ENCODE peak calls at places on chromosomes 3 and 15, in eight cellular contexts. G is heart left ventricle, H is GM13976, L is sigmoid colon, K is nephron progenitor cell, X is NB4, B is fibroblast of villous mesenchyme, M is GM12865. N is an unnamed sample.

GRCh38 chr15:101198820-101199219 is 53.0 kb downstream of the CHSY1 start:
- DNase-seq in G (no peak), H (no peak), L (no peak), K (no peak), X (no peak), B (peak), M (peak), N (no peak)

GRCh38 chr3:157500232-157500631 is 3.0 kb downstream of the VEPH1 start:
- DNase-seq in G (no peak), H (no peak), L (no peak), K (no peak), X (no peak), B (no peak), M (no peak), N (no peak)

GRCh38 chr3:170397579-170398177 is 21.0 kb upstream of the CLDN11 start:
- DNase-seq in G (no peak), H (no peak), L (no peak), K (no peak), X (no peak), B (no peak), M (no peak), N (no peak)

GRCh38 chr3:195895900-195896360 is 12.4 kb downstream of the TNK2 start:
- DNase-seq in G (peak), H (peak), L (peak), K (peak), X (peak), B (no peak), M (peak), N (peak)

GRCh38 chr15:39286706-39287105 is 294.2 kb upstream of the THBS1 start:
- DNase-seq in G (no peak), H (no peak), L (no peak), K (no peak), X (no peak), B (peak), M (no peak), N (no peak)

GRCh38 chr3:139204756-139205155 is 139.1 kb upstream of the MRPS22 start:
- DNase-seq in G (no peak), H (no peak), L (no peak), K (no peak), X (no peak), B (peak), M (no peak), N (no peak)

GRCh38 chr3:69865920-69866679 is 126.8 kb downstream of the MITF start:
- DNase-seq in G (peak), H (no peak), L (peak), K (peak), X (no peak), B (peak), M (no peak), N (no peak)

GRCh38 chr15:33211409-33211808 is 16.9 kb upstream of the FMN1 start:
- DNase-seq in G (peak), H (no peak), L (peak), K (no peak), X (no peak), B (peak), M (no peak), N (no peak)

GRCh38 chr15:84840741-84841429 is 23.7 kb downstream of the ALPK3 start:
- DNase-seq in G (peak), H (no peak), L (peak), K (no peak), X (peak), B (peak), M (no peak), N (no peak)

GRCh38 chr3:51734572-51734907 is 27.7 kb downstream of the GRM2 start:
- DNase-seq in G (no peak), H (no peak), L (no peak), K (no peak), X (peak), B (no peak), M (peak), N (no peak)

GRCh38 chr3:128327606-128328031 is 139.1 kb downstream of the DNAJB8 start:
- DNase-seq in G (peak), H (no peak), L (peak), K (no peak), X (no peak), B (no peak), M (no peak), N (no peak)

GRCh38 chr3:181855825-181856224 is 144.1 kb downstream of the SOX2 start:
- DNase-seq in G (no peak), H (no peak), L (no peak), K (no peak), X (no peak), B (no peak), M (no peak), N (no peak)

GRCh38 chr15:77481670-77482069 is 61.0 kb downstream of the HMG20A start:
- DNase-seq in G (no peak), H (no peak), L (no peak), K (no peak), X (no peak), B (peak), M (no peak), N (no peak)

GRCh38 chr3:83946554-83946953 is 1012.2 kb upstream of the CADM2 start:
- DNase-seq in G (no peak), H (no peak), L (no peak), K (no peak), X (peak), B (no peak), M (no peak), N (no peak)
- TF ChIP-seq CTCF in G (no peak), H (no peak), L (no peak), K (no peak), X (no peak), B (no peak), M (no peak), N (no peak)

DNA sequence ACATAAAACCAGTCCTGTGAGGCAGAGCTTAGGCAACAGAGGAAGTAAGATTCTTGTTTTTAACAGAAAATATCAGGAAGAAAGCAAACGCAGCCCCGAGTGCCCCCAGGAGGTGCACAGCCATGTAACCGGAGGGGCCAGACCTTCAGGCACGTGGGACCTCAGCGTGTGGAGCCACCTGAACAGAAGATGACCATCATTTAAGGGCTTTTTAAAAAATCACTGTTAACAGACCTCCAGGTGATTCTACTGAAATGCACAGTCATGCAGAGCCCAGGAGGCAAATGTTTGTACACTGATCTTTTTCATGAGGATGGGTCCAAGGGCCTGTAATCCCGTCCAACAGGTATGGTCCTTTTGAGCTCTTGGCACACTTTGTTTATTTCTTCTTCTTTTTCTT is 38.8 kb downstream of the SPG21 start:
- DNase-seq in G (no peak), H (no peak), L (no peak), K (no peak), X (peak), B (no peak), M (peak), N (no peak)
- TF ChIP-seq CTCF in G (no peak), H (no peak), L (no peak), K (no peak), X (no peak), B (no peak), M (no peak), N (no peak)

GRCh38 chr3:18442743-18443669 is 17.9 kb upstream of the SATB1 start:
- DNase-seq in G (no peak), H (peak), L (no peak), K (peak), X (no peak), B (no peak), M (no peak), N (peak)

GRCh38 chr3:18445421-18446066 is 20.4 kb upstream of the SATB1 start:
- DNase-seq in G (no peak), H (peak), L (peak), K (no peak), X (peak), B (no peak), M (no peak), N (peak)

GRCh38 chr3:18443670-18444596 is 18.8 kb upstream of the SATB1 start:
- DNase-seq in G (peak), H (peak), L (peak), K (peak), X (peak), B (no peak), M (no peak), N (peak)

GRCh38 chr3:18446067-18446793 is 21.1 kb upstream of the SATB1 start:
- DNase-seq in G (no peak), H (no peak), L (no peak), K (no peak), X (peak), B (no peak), M (no peak), N (no peak)

DNA sequence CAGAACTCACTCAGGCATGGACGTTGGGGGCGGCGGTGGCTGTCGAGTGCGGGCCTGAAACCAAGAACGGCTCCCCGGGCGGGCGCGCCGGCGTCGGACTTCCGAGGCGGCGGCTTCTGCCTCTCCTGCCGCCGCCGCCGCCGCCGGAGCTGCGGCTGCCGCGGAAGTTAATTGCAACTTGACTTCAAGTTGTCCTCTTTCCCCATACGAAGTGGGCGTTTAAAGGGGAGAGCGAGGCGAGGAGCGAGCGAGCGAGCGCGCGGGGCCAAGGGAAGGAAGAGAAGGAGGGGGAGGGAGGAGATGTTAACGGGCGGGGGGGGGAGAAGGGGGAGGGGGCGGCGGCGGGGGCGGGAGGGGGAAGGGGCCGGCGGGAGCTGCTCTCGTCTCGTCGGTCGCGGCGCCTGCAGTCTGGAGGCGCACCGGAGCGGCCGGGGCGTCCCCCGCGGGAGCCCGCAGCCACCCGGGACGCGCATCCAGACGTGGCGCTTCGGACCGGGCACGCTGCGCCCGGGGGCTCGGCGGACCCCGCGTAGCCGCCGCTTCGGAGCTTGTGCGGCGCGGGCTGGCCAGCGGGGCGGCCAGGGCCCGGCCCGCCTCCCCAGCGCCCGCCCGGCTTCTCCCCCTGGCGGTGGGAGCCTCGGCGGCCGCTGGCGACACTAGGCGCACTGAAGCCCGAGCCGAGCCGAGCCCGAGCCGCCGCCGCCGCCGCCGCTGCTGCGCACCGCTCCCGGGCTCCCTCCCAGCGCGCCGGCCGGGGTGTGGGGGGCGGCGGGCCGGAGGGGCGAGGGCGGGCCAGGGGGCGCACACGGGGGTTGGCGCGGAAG is 19.7 kb upstream of the SATB1 start:
- DNase-seq in G (peak), H (peak), L (peak), K (peak), X (peak), B (peak), M (peak), N (peak)
- TF ChIP-seq CTCF in G (no peak), H (peak), L (no peak), K (no peak), X (peak), B (peak), M (peak), N (no peak)

GRCh38 chr3:56124546-56124945 is 343.7 kb downstream of the ERC2 start:
- DNase-seq in G (no peak), H (no peak), L (no peak), K (no peak), X (no peak), B (no peak), M (no peak), N (no peak)

GRCh38 chr3:56126632-56127031 is 341.6 kb downstream of the ERC2 start:
- DNase-seq in G (no peak), H (no peak), L (no peak), K (no peak), X (no peak), B (no peak), M (no peak), N (no peak)

GRCh38 chr3:56122911-56123310 is 345.4 kb downstream of the ERC2 start:
- DNase-seq in G (no peak), H (no peak), L (no peak), K (no peak), X (no peak), B (peak), M (no peak), N (no peak)

GRCh38 chr3:56123487-56123886 is 344.8 kb downstream of the ERC2 start:
- DNase-seq in G (no peak), H (no peak), L (no peak), K (no peak), X (no peak), B (no peak), M (no peak), N (no peak)

GRCh38 chr3:56125358-56126005 is 342.8 kb downstream of the ERC2 start:
- DNase-seq in G (no peak), H (no peak), L (peak), K (no peak), X (peak), B (peak), M (no peak), N (no peak)
- TF ChIP-seq CTCF in G (no peak), H (no peak), L (no peak), K (no peak), X (no peak), B (no peak), M (no peak), N (no peak)

DNA sequence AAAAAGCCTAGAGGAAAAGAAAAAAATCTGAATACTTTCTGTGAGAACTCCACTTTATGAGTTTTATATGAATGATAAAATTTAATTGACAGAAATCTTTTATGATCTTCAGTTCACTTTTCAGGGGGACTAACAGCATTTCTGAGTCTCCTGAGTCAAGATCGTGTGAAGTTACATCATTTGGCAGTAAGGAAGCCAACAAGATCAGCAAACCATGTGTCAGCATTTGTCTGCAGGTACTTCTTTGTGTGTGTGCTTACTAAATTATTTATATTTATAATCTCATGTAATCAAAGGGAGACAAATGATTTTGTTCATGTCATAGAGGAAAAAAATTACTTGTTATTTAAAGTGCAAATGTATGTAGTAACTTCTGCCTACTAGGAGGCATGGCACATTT is 217.6 kb downstream of the MBNL1 start:
- DNase-seq in G (no peak), H (no peak), L (no peak), K (no peak), X (no peak), B (no peak), M (no peak), N (no peak)
- TF ChIP-seq CTCF in G (no peak), H (no peak), L (no peak), K (no peak), X (no peak), B (no peak), M (no peak), N (no peak)

GRCh38 chr3:148307443-148307843 is 390.3 kb upstream of the AGTR1 start:
- DNase-seq in G (no peak), H (no peak), L (no peak), K (no peak), X (no peak), B (no peak), M (no peak), N (no peak)

DNA sequence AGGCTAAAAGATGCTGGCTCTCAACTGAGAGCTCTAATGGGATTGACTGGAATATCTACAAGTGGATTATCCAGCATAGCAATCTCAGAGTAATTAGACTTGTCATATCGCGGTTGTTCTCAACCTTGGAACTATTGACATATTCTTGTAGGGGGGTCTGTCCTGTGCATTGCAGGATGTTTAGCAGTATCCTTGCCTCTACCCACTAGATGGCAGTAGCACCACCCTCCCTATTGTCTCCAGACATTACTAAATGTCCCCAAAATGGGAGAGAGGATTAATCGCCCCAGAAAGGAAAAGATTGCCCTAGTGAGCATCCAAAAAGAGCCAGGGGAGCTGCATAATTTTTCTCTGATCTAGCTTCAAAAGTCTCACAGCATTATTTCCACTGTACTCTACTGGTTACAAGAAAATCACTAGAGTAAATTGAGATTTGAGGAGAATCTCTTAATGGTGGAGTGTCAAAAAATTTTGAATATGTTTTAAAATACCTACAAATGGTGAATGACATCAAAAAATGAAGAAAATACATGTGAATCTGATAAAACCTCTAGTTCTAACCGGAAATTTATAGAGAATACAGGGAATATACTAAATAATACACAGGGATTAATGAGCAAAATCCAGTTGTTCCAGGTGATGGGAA is 388.2 kb upstream of the AGTR1 start:
- DNase-seq in G (no peak), H (no peak), L (no peak), K (peak), X (peak), B (peak), M (peak), N (peak)
- TF ChIP-seq CTCF in G (peak), H (peak), L (peak), K (peak), X (peak), B (peak), M (peak), N (peak)

GRCh38 chr3:127287840-127288239 is at the start of gene PRR20G:
- DNase-seq in G (no peak), H (no peak), L (no peak), K (no peak), X (no peak), B (no peak), M (no peak), N (no peak)
- TF ChIP-seq CTCF in G (no peak), H (no peak), L (no peak), K (no peak), X (no peak), B (no peak), M (no peak), N (no peak)